ENCODE peak calls at places on chromosomes 11 and 22, in four cellular contexts. One of them, this sample, is unnamed.

GRCh38 chr22:50162391-50162956 is 8.1 kb upstream of the PANX2 start:
- DNase-seq in IMR-90: no peak
- DNase-seq in A549: no peak
- DNase-seq in K562: no peak
- DNase-seq in this sample: no peak

GRCh38 chr11:67271548-67272284 is 5.4 kb downstream of the GRK2 start:
- DNase-seq in IMR-90: no peak
- DNase-seq in A549: no peak
- DNase-seq in K562: no peak
- DNase-seq in this sample: peak; percentile 39

GRCh38 chr11:45798793-45799441 is 6.0 kb upstream of the SLC35C1 start:
- DNase-seq in A549: no peak
- DNase-seq in K562: no peak
- DNase-seq in IMR-90: peak; percentile 60
- DNase-seq in this sample: no peak

GRCh38 chr22:49213731-49214352 is 613.8 kb downstream of the BRD1 start:
- DNase-seq in A549: no peak
- DNase-seq in IMR-90: no peak
- DNase-seq in K562: no peak
- DNase-seq in this sample: no peak

GRCh38 chr11:59680287-59681154 is 11.7 kb upstream of the PATL1 start:
- DNase-seq in K562: peak; percentile 60
- DNase-seq in A549: peak; percentile 75
- DNase-seq in IMR-90: peak; percentile 83
- DNase-seq in this sample: peak; percentile 20

GRCh38 chr11:109858152-109858551 is 235.0 kb upstream of the ZC3H12C start:
- DNase-seq in A549: no peak
- DNase-seq in IMR-90: no peak
- DNase-seq in K562: no peak
- DNase-seq in this sample: no peak

GRCh38 chr11:111445586-111445985 is 66.5 kb upstream of the POU2AF1 start:
- DNase-seq in K562: no peak
- DNase-seq in A549: no peak
- DNase-seq in IMR-90: peak; percentile 24
- DNase-seq in this sample: no peak

GRCh38 chr11:27468209-27468608 is 4.4 kb downstream of the LGR4 start:
- DNase-seq in K562: no peak
- DNase-seq in A549: no peak
- DNase-seq in IMR-90: peak; percentile 53
- DNase-seq in this sample: no peak

GRCh38 chr11:64876835-64877341 is 1.5 kb downstream of the EHD1 start:
- DNase-seq in K562: no peak
- DNase-seq in A549: no peak
- DNase-seq in IMR-90: peak; percentile 46
- DNase-seq in this sample: no peak

GRCh38 chr11:67202045-67202444 is 64.2 kb upstream of the GRK2 start:
- DNase-seq in K562: no peak
- DNase-seq in IMR-90: no peak
- DNase-seq in A549: no peak
- DNase-seq in this sample: no peak

GRCh38 chr22:41333806-41334205 is 32.5 kb downstream of the ZC3H7B start:
- DNase-seq in IMR-90: no peak
- DNase-seq in A549: no peak
- DNase-seq in K562: no peak
- DNase-seq in this sample: no peak

GRCh38 chr11:6333112-6333511 is 12.8 kb upstream of the CAVIN3 start:
- DNase-seq in IMR-90: peak; percentile 46
- DNase-seq in K562: no peak
- DNase-seq in A549: no peak
- DNase-seq in this sample: no peak

GRCh38 chr11:30505603-30506002 is 80.5 kb downstream of the MPPED2 start:
- DNase-seq in IMR-90: no peak
- DNase-seq in A549: no peak
- DNase-seq in K562: no peak
- DNase-seq in this sample: no peak

GRCh38 chr11:65962136-65962564 is 616 bp downstream of the SART1 start:
- DNase-seq in IMR-90: no peak
- DNase-seq in A549: no peak
- DNase-seq in K562: no peak
- DNase-seq in this sample: no peak

GRCh38 chr11:12669930-12670329 is 4.3 kb upstream of the TEAD1 start:
- DNase-seq in A549: no peak
- DNase-seq in K562: no peak
- DNase-seq in IMR-90: peak; percentile 81
- DNase-seq in this sample: no peak

GRCh38 chr22:17742528-17742902 is 31.8 kb downstream of the BID start:
- DNase-seq in K562: peak; percentile 94
- DNase-seq in IMR-90: peak; percentile 66
- DNase-seq in A549: peak; percentile 68
- DNase-seq in this sample: no peak

GRCh38 chr11:46961041-46961440 is 24.5 kb downstream of the CSTPP1 start:
- DNase-seq in A549: no peak
- DNase-seq in K562: no peak
- DNase-seq in IMR-90: no peak
- DNase-seq in this sample: no peak

GRCh38 chr11:85955531-85955930 is 100.3 kb downstream of the CCDC83 start:
- DNase-seq in K562: no peak
- DNase-seq in A549: no peak
- DNase-seq in IMR-90: peak; percentile 78
- DNase-seq in this sample: no peak

DNA sequence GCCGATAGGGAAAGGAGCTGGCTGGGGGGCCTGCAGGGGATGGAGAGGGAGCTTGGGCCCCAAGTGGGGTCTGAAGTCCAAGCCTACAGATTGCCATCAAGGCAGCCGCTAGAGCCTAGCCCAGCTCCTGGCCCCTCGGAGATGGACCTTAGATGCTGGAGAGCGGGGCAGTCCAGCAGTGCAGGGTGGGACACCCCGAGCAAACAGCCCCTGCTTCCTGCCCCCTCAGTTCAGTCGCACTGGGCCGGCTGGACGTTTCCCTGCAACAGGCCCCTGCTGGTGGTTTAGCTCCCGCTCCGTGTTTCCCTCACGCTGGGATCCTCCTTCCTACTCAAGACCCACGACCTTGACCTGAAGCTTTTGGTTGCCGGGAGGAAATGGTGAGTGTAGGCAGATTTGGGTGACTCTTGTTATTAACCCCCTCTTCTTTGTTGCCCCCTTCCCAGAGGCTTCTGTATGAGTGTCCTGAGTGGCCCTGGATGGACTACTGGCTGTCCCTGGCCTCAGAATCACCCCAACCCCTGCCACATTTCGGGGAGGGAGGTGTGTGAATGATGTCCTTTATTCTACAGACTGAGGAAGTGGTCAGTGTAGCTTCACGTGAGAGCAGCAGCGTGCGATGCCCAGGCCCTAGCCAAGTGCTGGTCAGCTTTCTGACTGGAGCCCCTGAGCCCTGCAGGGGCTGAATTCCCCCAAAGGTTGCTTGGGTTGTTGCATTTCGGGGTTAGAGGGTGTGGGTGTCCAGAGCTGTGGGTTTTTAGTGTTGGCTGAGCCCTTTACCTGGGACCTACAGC is 2.7 kb downstream of the ST3GAL4 start:
- DNase-seq in A549: no peak
- DNase-seq in K562: no peak
- DNase-seq in IMR-90: no peak
- DNase-seq in this sample: no peak
- TF ChIP-seq ELK1 in A549: no peak
- TF ChIP-seq ELK1 in K562: no peak
- TF ChIP-seq ELK1 in IMR-90: no peak
- TF ChIP-seq ELK1 in this sample: no peak

GRCh38 chr11:69088676-69089146 is 40.0 kb downstream of the TPCN2 start:
- DNase-seq in IMR-90: peak; percentile 76
- DNase-seq in K562: peak; percentile 91
- DNase-seq in A549: peak; percentile 97
- DNase-seq in this sample: peak; percentile 28
- H3K27ac ChIP-seq in IMR-90: no peak overlapping the region
- H3K27ac ChIP-seq in K562: no peak overlapping the region
- H3K27ac ChIP-seq in A549: no peak overlapping the region
- H3K27ac ChIP-seq in this sample: no peak overlapping the region

DNA sequence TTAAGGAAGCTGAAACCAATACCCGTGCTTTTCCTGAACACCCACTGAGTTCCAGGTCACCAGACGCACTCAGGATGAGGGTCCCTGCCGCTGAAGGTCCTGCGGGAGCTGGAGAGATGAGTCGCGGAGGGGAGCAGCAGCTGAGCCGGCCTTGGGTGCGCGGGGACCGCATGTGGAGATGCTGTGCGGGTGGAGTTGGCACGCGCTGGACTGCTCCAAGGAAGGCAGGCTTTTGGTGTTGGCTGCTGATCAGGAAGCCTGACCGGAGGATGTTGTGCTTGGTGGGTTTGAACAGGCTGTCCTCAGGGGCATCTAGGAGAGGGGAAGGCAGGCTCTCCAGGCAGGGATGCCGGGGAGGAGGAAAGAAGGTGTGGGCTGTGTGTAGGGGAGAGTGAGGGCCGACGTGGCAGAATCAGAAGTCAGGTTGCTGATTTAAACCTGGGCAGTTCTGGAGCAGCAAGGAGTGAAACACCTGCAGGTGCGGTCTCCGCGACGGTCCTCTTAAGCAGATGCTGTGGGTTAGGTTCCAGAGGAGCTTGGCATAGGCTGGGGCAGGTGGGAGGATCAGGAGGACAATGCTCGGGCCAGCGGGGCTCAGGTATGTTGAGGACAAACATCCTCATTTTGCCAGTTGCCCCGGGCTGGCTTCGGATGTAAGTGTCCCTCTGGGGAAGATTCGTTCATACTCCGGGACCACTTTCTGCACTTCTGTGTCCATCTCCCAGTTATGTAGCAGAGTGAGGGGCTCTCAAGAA is 197.5 kb upstream of the B3GAT1 start:
- DNase-seq in A549: no peak
- DNase-seq in K562: no peak
- DNase-seq in IMR-90: no peak
- DNase-seq in this sample: no peak
- TF ChIP-seq ELK1 in A549: no peak
- TF ChIP-seq ELK1 in K562: no peak
- TF ChIP-seq ELK1 in IMR-90: no peak
- TF ChIP-seq ELK1 in this sample: no peak

GRCh38 chr22:39094717-39095389 is 2.2 kb upstream of the APOBEC3H start:
- DNase-seq in A549: no peak
- DNase-seq in IMR-90: no peak
- DNase-seq in K562: no peak
- DNase-seq in this sample: no peak
- H3K27ac ChIP-seq in A549: no peak overlapping the region
- H3K27ac ChIP-seq in IMR-90: no peak overlapping the region
- H3K27ac ChIP-seq in K562: no peak overlapping the region
- H3K27ac ChIP-seq in this sample: no peak overlapping the region

GRCh38 chr11:74325649-74326645 is 14.5 kb upstream of the P4HA3 start:
- DNase-seq in K562: no peak
- DNase-seq in A549: no peak
- DNase-seq in IMR-90: peak; percentile 94
- DNase-seq in this sample: no peak
- TF ChIP-seq ELK1 in K562: no peak
- TF ChIP-seq ELK1 in A549: no peak
- TF ChIP-seq ELK1 in IMR-90: no peak
- TF ChIP-seq ELK1 in this sample: no peak

GRCh38 chr11:68355471-68355870 is 43.1 kb downstream of the LRP5 start:
- DNase-seq in K562: no peak
- DNase-seq in IMR-90: no peak
- DNase-seq in A549: no peak
- DNase-seq in this sample: no peak

GRCh38 chr11:68353669-68354068 is 41.3 kb downstream of the LRP5 start:
- DNase-seq in K562: no peak
- DNase-seq in IMR-90: no peak
- DNase-seq in A549: peak; percentile 25
- DNase-seq in this sample: no peak

GRCh38 chr11:68353118-68353517 is 40.7 kb downstream of the LRP5 start:
- DNase-seq in IMR-90: no peak
- DNase-seq in K562: no peak
- DNase-seq in A549: peak; percentile 35
- DNase-seq in this sample: no peak

GRCh38 chr11:68352591-68352990 is 40.2 kb downstream of the LRP5 start:
- DNase-seq in IMR-90: no peak
- DNase-seq in K562: no peak
- DNase-seq in A549: no peak
- DNase-seq in this sample: no peak

DNA sequence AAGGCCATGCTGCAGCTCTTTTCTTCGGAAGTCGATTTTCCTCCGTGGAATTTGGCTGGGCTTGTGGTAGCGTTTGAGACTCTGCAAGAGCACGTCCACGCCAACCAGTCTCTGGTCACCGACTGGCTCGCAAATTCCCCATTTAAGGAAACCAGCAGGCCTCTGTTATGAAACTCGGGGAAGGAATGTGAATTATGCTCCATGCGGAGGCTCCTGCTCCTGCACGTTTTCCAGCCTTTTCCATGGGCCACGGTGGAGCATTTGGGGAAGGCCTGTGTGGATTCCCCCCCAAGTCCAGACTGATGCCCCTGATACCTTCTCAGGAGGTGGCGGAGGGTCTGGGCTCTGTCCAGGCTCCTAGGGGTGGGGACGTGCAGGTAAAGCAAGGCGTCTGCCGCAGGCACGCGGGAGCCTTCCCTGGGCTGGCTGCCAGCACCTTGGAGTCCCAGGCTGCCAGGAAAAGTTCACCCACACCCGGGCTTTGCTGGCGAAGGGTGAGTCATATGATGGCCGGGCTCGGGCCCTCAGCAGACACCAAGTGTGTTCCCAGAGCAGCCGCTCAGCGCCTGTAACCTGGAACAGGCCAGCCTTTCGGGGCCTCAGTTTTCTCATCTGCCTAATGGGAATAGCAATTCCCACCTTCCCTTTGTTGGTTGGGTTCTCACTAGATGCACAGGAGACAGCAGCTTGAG is 41.9 kb downstream of the LRP5 start:
- DNase-seq in IMR-90: peak; percentile 89
- DNase-seq in K562: no peak
- DNase-seq in A549: peak; percentile 98
- DNase-seq in this sample: no peak
- H3K27ac ChIP-seq in IMR-90: peak overlapping the region; percentile 86
- H3K27ac ChIP-seq in K562: no peak overlapping the region
- H3K27ac ChIP-seq in A549: peak overlapping the region; percentile 91
- H3K27ac ChIP-seq in this sample: no peak overlapping the region

GRCh38 chr11:126134461-126135155 is 71.9 kb upstream of the CDON start:
- DNase-seq in K562: no peak
- DNase-seq in IMR-90: no peak
- DNase-seq in A549: no peak
- DNase-seq in this sample: no peak

GRCh38 chr11:126135182-126136176 is 72.8 kb upstream of the CDON start:
- DNase-seq in IMR-90: no peak
- DNase-seq in A549: no peak
- DNase-seq in K562: no peak
- DNase-seq in this sample: no peak

GRCh38 chr11:126132319-126132718 is 69.7 kb upstream of the CDON start:
- DNase-seq in A549: no peak
- DNase-seq in IMR-90: no peak
- DNase-seq in K562: no peak
- DNase-seq in this sample: no peak

GRCh38 chr11:126137146-126137545 is 74.3 kb downstream of the RPUSD4 start:
- DNase-seq in A549: no peak
- DNase-seq in K562: no peak
- DNase-seq in IMR-90: no peak
- DNase-seq in this sample: no peak

GRCh38 chr11:126133902-126134301 is 71.2 kb upstream of the CDON start:
- DNase-seq in IMR-90: no peak
- DNase-seq in A549: no peak
- DNase-seq in K562: no peak
- DNase-seq in this sample: no peak
- TF ChIP-seq ELK1 in IMR-90: no peak
- TF ChIP-seq ELK1 in A549: no peak
- TF ChIP-seq ELK1 in K562: no peak
- TF ChIP-seq ELK1 in this sample: no peak

GRCh38 chr11:1782026-1782696 is 18.4 kb upstream of the CTSD start:
- DNase-seq in K562: no peak
- DNase-seq in IMR-90: no peak
- DNase-seq in A549: no peak
- DNase-seq in this sample: no peak
- H3K27ac ChIP-seq in K562: no peak overlapping the region
- H3K27ac ChIP-seq in IMR-90: no peak overlapping the region
- H3K27ac ChIP-seq in A549: peak overlapping the region; percentile 75
- H3K27ac ChIP-seq in this sample: no peak overlapping the region